ENCODE peak calls at places on chromosomes 7 and 10, in six cellular contexts. I is endothelial cell of umbilical vein, Q is A549, S is GM12878, D is K562, W is HepG2. L is an unnamed sample.

GRCh38 chr7:102994567-102994966 is 80.0 kb downstream of the FBXL13 start:
- DNase-seq in D (peak), I (no peak), W (no peak), Q (no peak), S (no peak), L (no peak)

GRCh38 chr10:8100366-8100765 is 45.9 kb downstream of the GATA3 start:
- DNase-seq in D (no peak), S (no peak), Q (no peak), W (no peak), I (no peak), L (no peak)

GRCh38 chr10:131706476-131706875 is 194.3 kb upstream of the PPP2R2D start:
- DNase-seq in I (no peak), D (no peak), Q (no peak), S (no peak), W (no peak), L (no peak)

GRCh38 chr7:7416031-7416968 is 119.4 kb downstream of the COL28A1 start:
- DNase-seq in S (no peak), Q (no peak), I (no peak), D (no peak), W (no peak), L (peak)

GRCh38 chr7:27150568-27151340 is 1.6 kb downstream of the HOXA3 start:
- DNase-seq in Q (peak), S (no peak), I (peak), W (peak), D (peak), L (peak)

GRCh38 chr10:85950921-85951320 is 415.7 kb downstream of the GRID1 start:
- DNase-seq in Q (no peak), W (no peak), D (no peak), I (no peak), S (no peak), L (no peak)

GRCh38 chr7:12162420-12163113 is 48.5 kb upstream of the TMEM106B start:
- DNase-seq in W (no peak), I (peak), Q (peak), D (no peak), S (no peak), L (no peak)

GRCh38 chr7:66847879-66848810 is 72.9 kb upstream of the TMEM248 start:
- DNase-seq in W (peak), I (peak), Q (peak), D (no peak), S (no peak), L (peak)

GRCh38 chr7:13628231-13629001 is 361.1 kb downstream of the ETV1 start:
- DNase-seq in Q (no peak), I (no peak), W (no peak), S (no peak), D (no peak), L (peak)

GRCh38 chr7:25708211-25708610 is 443.8 kb upstream of the NFE2L3 start:
- DNase-seq in Q (no peak), W (no peak), S (no peak), D (no peak), I (no peak), L (peak)

GRCh38 chr10:129707406-129708388 is 240.7 kb downstream of the MGMT start:
- DNase-seq in I (peak), W (no peak), S (no peak), D (no peak), Q (no peak), L (no peak)

GRCh38 chr7:128059143-128059975 is 28.1 kb upstream of the LRRC4 start:
- DNase-seq in D (no peak), I (no peak), Q (no peak), W (no peak), S (no peak), L (no peak)

GRCh38 chr10:6678211-6678803 is 98.2 kb upstream of the PRKCQ start:
- DNase-seq in Q (peak), I (peak), S (no peak), D (peak), W (peak), L (peak)

GRCh38 chr7:96179863-96180262 is 142.0 kb downstream of the SLC25A13 start:
- DNase-seq in D (no peak), W (no peak), S (no peak), I (no peak), Q (peak), L (no peak)

GRCh38 chr7:55252386-55252785 is 112.8 kb upstream of the LANCL2 start:
- DNase-seq in Q (no peak), D (no peak), W (no peak), I (no peak), S (no peak), L (no peak)

GRCh38 chr10:16384064-16384463 is 52.7 kb upstream of the PTER start:
- DNase-seq in Q (no peak), I (no peak), S (no peak), D (no peak), W (no peak), L (no peak)

GRCh38 chr7:6615853-6616555 is 594 bp downstream of the ZNF853 start:
- DNase-seq in D (no peak), Q (no peak), S (no peak), W (peak), I (no peak), L (no peak)

GRCh38 chr7:157730614-157731013 is 393.8 kb downstream of the DNAJB6 start:
- DNase-seq in S (no peak), D (no peak), Q (no peak), I (no peak), W (no peak), L (no peak)

GRCh38 chr7:95525503-95525902 is 39.8 kb downstream of the ASB4 start:
- DNase-seq in D (no peak), W (no peak), S (no peak), I (peak), Q (no peak), L (no peak)

GRCh38 chr7:12199363-12199762 is 11.7 kb upstream of the TMEM106B start:
- DNase-seq in I (no peak), W (peak), D (no peak), S (no peak), Q (peak), L (no peak)

GRCh38 chr7:747186-747585 is 20.1 kb upstream of the PRKAR1B start:
- DNase-seq in W (no peak), I (no peak), D (no peak), S (no peak), Q (no peak), L (no peak)

GRCh38 chr10:102758226-102758932 is 14.6 kb downstream of the WBP1L start:
- DNase-seq in W (no peak), D (no peak), I (no peak), S (no peak), Q (no peak), L (no peak)

GRCh38 chr7:20795881-20796280 is 9.2 kb upstream of the SP8 start:
- DNase-seq in S (no peak), W (no peak), I (no peak), D (no peak), Q (no peak), L (no peak)

GRCh38 chr7:47474937-47475879 is 106.7 kb downstream of the TNS3 start:
- DNase-seq in W (peak), Q (peak), D (peak), S (peak), I (peak), L (peak)

GRCh38 chr10:102064868-102065560 is at the start of gene HPS6:
- DNase-seq in Q (peak), S (peak), W (peak), I (peak), D (peak), L (peak)

GRCh38 chr10:43135656-43136055 is 2.6 kb upstream of the CSGALNACT2 start:
- DNase-seq in W (no peak), I (no peak), Q (no peak), S (no peak), D (no peak), L (no peak)

GRCh38 chr10:49271346-49271745 is 27.6 kb upstream of the C10orf71 start:
- DNase-seq in I (no peak), Q (no peak), D (no peak), W (no peak), S (no peak), L (no peak)

GRCh38 chr10:62814901-62815372 is 1.2 kb downstream of the EGR2 start:
- DNase-seq in W (no peak), Q (no peak), D (no peak), I (no peak), S (no peak), L (no peak)

GRCh38 chr7:11176922-11177445 is 203.3 kb downstream of the PHF14 start:
- DNase-seq in I (no peak), W (no peak), D (no peak), S (no peak), Q (no peak), L (no peak)

GRCh38 chr10:44339218-44339617 is 45.7 kb downstream of the CXCL12 start:
- DNase-seq in I (no peak), D (no peak), Q (no peak), S (no peak), W (no peak), L (peak)

GRCh38 chr10:78171633-78172032 is 138.0 kb downstream of the RPS24 start:
- DNase-seq in S (no peak), D (no peak), Q (no peak), I (no peak), W (no peak), L (no peak)

GRCh38 chr7:152436279-152437147 is 710 bp upstream of the KMT2C start:
- DNase-seq in S (no peak), D (peak), W (peak), I (peak), Q (peak), L (peak)

GRCh38 chr7:134995239-134996096 is 9.2 kb downstream of the AGBL3 start:
- DNase-seq in I (no peak), Q (no peak), S (peak), D (no peak), W (no peak), L (no peak)

GRCh38 chr10:79244068-79244442 is 103.2 kb upstream of the PPIF start:
- DNase-seq in I (peak), Q (no peak), S (no peak), W (no peak), D (no peak), L (peak)

GRCh38 chr10:79241629-79241989 is 105.7 kb upstream of the PPIF start:
- DNase-seq in D (no peak), I (peak), S (no peak), Q (no peak), W (no peak), L (no peak)

GRCh38 chr10:79243211-79244067 is 103.8 kb upstream of the PPIF start:
- DNase-seq in D (no peak), I (peak), W (no peak), S (no peak), Q (no peak), L (peak)

GRCh38 chr10:79241990-79242619 is 105.2 kb upstream of the PPIF start:
- DNase-seq in Q (no peak), S (no peak), W (no peak), D (peak), I (peak), L (peak)

DNA sequence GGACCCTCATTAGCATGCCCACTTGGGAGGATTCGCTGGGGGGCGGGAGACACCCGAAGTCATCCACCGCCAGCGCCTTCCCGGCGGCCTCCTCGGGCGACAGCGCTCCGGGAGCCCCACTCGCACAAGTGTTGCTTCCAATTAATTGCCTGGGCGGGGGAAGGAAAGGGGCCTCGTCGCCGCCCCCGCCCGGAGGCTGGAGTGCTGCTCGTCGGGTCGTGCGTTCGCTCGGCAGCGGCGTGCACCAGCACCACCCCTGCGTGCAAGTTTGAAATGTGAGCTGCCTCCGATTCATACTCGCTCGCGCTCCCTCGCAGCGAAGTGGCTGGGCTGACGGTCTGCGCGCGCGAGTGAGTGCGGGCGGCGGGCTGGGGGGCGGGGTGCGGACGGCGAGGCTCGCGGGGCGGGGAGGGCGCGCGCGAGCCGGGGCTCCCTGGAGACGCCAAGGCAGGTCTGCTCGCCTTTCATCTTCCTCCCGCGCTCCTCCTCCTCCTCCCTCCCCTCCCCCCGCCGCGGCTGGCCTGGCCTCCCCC is 104.6 kb upstream of the PPIF start:
- DNase-seq in S (no peak), Q (no peak), I (peak), W (no peak), D (no peak), L (peak)
- TF ChIP-seq MAX in S (no peak), Q (no peak), I (no peak), W (no peak), D (no peak), L (peak)

GRCh38 chr10:88582806-88583583 is at the start of gene RNLS:
- DNase-seq in W (no peak), D (peak), I (peak), Q (peak), S (peak), L (peak)
- TF ChIP-seq POLR2A in W (no peak), D (no peak), I (no peak), Q (peak), S (peak), L (no peak)

GRCh38 chr10:34737772-34738169 is 77.3 kb downstream of the PARD3 start:
- DNase-seq in I (no peak), Q (no peak), S (no peak), W (no peak), D (no peak), L (no peak)

GRCh38 chr10:34739915-34740314 is 75.2 kb downstream of the PARD3 start:
- DNase-seq in S (no peak), Q (no peak), W (no peak), I (peak), D (no peak), L (peak)

GRCh38 chr10:34734918-34735317 is 80.2 kb downstream of the PARD3 start:
- DNase-seq in S (no peak), I (no peak), Q (no peak), D (no peak), W (no peak), L (no peak)

GRCh38 chr10:34740321-34740720 is 74.8 kb downstream of the PARD3 start:
- DNase-seq in Q (no peak), S (no peak), D (no peak), W (no peak), I (no peak), L (no peak)

DNA sequence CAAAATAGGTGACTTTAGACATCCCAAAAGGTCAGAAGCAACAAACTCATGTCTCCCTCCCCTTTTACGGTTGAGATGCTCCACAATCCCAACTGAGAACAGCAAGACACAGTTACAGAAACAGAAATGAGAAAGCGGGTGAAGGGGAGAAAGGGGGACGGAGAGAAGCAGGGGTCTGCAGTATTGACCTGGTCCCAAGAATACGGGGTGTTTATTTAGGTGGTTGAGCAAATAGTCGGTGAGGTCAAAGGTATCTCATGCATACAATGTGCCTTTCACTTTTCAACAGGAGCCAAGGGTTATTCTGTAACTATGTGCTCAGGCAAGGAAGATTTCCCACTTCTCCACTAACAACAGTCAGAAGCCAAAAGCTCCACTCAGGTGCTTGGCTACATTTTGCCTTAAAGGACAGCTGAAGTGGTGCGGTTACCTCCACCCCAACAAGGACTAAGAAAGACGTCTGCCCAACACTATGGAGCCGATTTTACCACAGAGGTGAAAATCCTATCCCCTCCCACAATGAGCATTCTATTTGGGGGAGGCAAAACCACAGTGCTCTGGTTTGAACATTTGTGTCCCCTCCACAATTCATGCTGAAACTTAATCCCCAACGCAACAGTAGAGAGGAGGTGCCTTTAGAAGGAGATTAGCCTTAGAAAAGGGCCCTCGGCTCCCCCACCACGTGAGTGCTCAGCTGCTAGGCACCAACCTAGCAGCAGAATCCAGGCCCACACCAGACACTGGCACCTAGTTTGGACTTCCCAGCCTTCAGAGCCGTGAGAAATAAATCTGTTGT is 77.9 kb downstream of the PARD3 start:
- DNase-seq in Q (no peak), S (no peak), I (no peak), W (peak), D (no peak), L (no peak)
- TF ChIP-seq MYC in Q (no peak), S (no peak), I (no peak), W (peak), D (no peak), L (no peak)

DNA sequence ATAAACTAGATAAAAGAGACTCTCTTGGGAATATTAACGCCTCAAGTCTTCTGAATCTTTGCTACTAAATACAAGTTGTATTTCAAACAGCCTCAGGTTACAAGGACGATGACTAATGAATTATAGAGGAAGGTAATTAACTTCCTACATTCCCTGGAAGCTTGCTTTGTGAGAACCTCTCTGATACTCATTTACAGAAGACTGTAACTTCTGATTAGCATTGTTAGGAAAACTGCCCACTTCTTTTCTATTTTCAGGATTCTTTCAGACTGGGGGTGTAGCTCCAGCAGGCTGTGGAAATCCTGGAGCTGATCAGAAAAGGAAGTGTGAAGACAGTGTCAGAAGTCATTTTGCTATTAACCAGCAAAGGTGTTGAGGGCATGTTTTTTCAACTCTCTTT is 316.7 kb upstream of the NPSR1 start:
- DNase-seq in W (no peak), S (no peak), Q (no peak), I (peak), D (no peak), L (no peak)
- TF ChIP-seq MAX in W (no peak), S (no peak), Q (no peak), I (no peak), D (no peak), L (no peak)

DNA sequence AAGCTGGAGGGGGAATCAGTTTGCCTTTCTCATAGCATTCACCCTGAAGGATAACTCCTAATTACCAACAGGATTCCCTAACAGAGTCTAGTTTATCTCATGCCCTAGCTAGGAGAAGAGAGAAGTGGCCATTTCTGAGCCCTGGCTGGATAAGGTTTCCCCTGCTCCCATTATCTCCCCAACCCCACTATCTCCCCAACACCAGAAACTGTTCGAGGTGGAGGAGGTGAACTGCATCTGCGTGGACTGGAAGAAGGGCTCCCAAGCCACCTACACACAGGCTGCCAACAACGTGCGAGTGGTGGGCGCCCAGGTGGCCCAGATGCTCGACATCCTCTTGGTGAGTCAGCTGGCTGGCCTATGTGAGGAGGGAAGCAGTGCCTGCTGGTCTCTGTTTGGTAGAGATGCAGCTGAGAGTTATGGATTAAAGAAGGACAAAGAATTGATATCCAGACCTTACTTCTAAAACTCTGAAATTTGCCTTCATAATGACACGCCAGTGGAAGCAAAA is 3.8 kb downstream of the PNLIPRP1 start:
- DNase-seq in D (no peak), I (no peak), W (no peak), S (no peak), Q (no peak), L (no peak)
- TF ChIP-seq POLR2A in D (no peak), I (no peak), W (no peak), S (no peak), Q (no peak), L (no peak)

DNA sequence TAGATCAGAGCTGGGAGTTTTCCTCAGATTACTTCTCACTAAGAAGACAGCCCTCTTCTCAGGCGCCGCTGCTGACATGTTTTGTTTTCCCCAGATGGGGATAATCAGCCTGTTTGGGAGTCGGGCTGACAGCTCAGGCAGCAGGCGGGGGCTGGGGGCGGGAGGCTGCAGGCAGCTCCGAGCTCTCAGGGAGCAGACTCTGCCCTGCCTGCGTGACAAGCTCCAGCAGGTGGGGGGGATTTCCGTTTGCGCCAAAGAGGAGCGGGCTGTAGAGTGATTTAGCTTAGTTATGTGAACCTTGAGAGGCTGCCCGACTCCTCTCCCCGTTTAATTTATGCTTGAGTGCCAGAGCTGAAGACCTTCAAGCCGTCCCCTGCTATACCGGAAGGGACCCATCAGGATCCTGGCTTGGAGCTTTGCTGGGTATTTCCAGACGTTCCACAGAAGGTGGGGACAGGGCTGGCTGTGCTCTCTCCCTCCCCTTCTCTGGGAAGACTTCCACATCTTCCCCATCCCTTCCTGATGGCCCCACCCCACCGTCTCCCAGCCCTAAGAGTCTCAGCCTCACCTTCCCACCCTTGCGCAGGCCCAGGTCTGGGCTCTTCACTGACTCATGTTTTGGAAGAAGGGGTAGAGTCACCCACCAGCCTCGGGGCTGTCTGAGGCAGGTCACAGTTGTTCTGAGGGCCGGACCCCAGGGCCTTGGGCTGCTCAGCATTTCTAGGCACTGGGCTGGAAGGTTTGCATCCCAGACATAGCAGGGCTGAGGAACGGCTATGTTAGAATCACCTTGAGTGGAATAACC is 24.7 kb upstream of the ADCYAP1R1 start:
- DNase-seq in S (no peak), Q (no peak), I (no peak), W (no peak), D (no peak), L (no peak)
- TF ChIP-seq MYC in S (no peak), Q (no peak), I (no peak), W (no peak), D (no peak), L (no peak)